ENCODE peak calls at places on chromosomes 3 and 15, in ten cellular contexts. V is aorta; O is GM20000; N is cardiac muscle cell; M is cerebellar cortex; J is HAP-1; T is NCI-H1694; I is AG08395; Y is breast epithelium; X is CD8-positive, alpha-beta memory T cell. R is an unnamed sample.

GRCh38 chr3:24428470-24428869 is 66.2 kb downstream of the THRB start:
- DNase-seq in J (no peak), X (no peak), O (no peak), M (no peak), I (no peak), V (no peak), T (no peak), Y (no peak), N (no peak), R (no peak)

GRCh38 chr3:22129101-22129500 is 378.1 kb upstream of the ZNF385D start:
- DNase-seq in I (no peak), T (no peak), O (no peak), J (no peak), M (no peak), N (no peak), V (no peak), Y (no peak), X (no peak), R (no peak)

GRCh38 chr15:73832657-73833056 is 40.7 kb upstream of the TBC1D21 start:
- DNase-seq in X (no peak), T (no peak), M (no peak), O (no peak), Y (no peak), N (peak), I (peak), V (no peak), J (no peak), R (no peak)

GRCh38 chr15:82802497-82802896 is 3.4 kb downstream of the FSD2 start:
- DNase-seq in X (no peak), V (no peak), I (no peak), M (no peak), Y (no peak), T (no peak), J (no peak), O (no peak), N (no peak), R (no peak)

GRCh38 chr3:180749796-180750195 is 70.5 kb upstream of the CCDC39 start:
- DNase-seq in J (no peak), M (no peak), V (no peak), I (no peak), N (no peak), O (no peak), X (no peak), Y (no peak), T (no peak), R (no peak)

GRCh38 chr3:27669505-27670085 is 52.5 kb downstream of the EOMES start:
- DNase-seq in O (no peak), X (no peak), V (no peak), T (no peak), Y (no peak), I (no peak), N (no peak), J (no peak), M (no peak), R (no peak)

GRCh38 chr3:133256787-133257483 is 142.9 kb upstream of the BFSP2 start:
- DNase-seq in M (no peak), T (no peak), V (no peak), Y (no peak), I (no peak), J (peak), O (peak), X (no peak), N (no peak), R (no peak)

GRCh38 chr15:29470794-29471193 is 201.2 kb upstream of the NSMCE3 start:
- DNase-seq in T (no peak), M (no peak), O (no peak), V (no peak), X (no peak), J (no peak), Y (no peak), N (no peak), I (no peak), R (no peak)

GRCh38 chr3:58577269-58577821 is at the start of gene FAM107A:
- DNase-seq in T (no peak), O (no peak), V (peak), X (no peak), Y (peak), J (no peak), M (peak), N (no peak), I (peak), R (no peak)

R was measured in activated B cell treated with CpG ODN at 0.5 μM for 24 hours.